ENCODE peak calls at places on chromosome 3, in four cellular contexts. One of them, this sample, is unnamed.
A peak's percentile ranks its signal among the peaks of the same experiment; 100 is the strongest.

GRCh38 chr3:127732303-127732702 is 59.6 kb downstream of the ABTB1 start:
- DNase-seq in HepG2: no peak
- DNase-seq in A549: no peak
- DNase-seq in H1: peak; percentile 61
- DNase-seq in this sample: no peak

GRCh38 chr3:177126015-177126773 is 71.1 kb downstream of the TBL1XR1 start:
- DNase-seq in HepG2: no peak
- DNase-seq in A549: no peak
- DNase-seq in H1: no peak
- DNase-seq in this sample: no peak

GRCh38 chr3:30073622-30074021 is 532.8 kb upstream of the TGFBR2 start:
- DNase-seq in HepG2: no peak
- DNase-seq in A549: no peak
- DNase-seq in H1: no peak
- DNase-seq in this sample: no peak

GRCh38 chr3:13654330-13655073 is 105.6 kb downstream of the FBLN2 start:
- DNase-seq in HepG2: no peak
- DNase-seq in A549: no peak
- DNase-seq in H1: peak; percentile 58
- DNase-seq in this sample: peak; percentile 49

GRCh38 chr3:172903642-172904041 is 153.1 kb downstream of the ECT2 start:
- DNase-seq in HepG2: no peak
- DNase-seq in A549: no peak
- DNase-seq in H1: no peak
- DNase-seq in this sample: no peak

GRCh38 chr3:27723803-27724458 is 1.8 kb upstream of the EOMES start:
- DNase-seq in HepG2: no peak
- DNase-seq in A549: no peak
- DNase-seq in H1: peak; percentile 57
- DNase-seq in this sample: no peak

GRCh38 chr3:116288480-116288879 is 156.8 kb downstream of the LSAMP start:
- DNase-seq in HepG2: no peak
- DNase-seq in A549: no peak
- DNase-seq in H1: no peak
- DNase-seq in this sample: no peak

GRCh38 chr3:31423522-31423921 is 109.2 kb upstream of the STT3B start:
- DNase-seq in HepG2: peak; percentile 70
- DNase-seq in A549: no peak
- DNase-seq in H1: no peak
- DNase-seq in this sample: peak; percentile 52

GRCh38 chr3:45473841-45474240 is 85.5 kb downstream of the LARS2 start:
- DNase-seq in HepG2: no peak
- DNase-seq in A549: no peak
- DNase-seq in H1: no peak
- DNase-seq in this sample: no peak

GRCh38 chr3:21390856-21391255 is 360.2 kb downstream of the ZNF385D start:
- DNase-seq in HepG2: no peak
- DNase-seq in A549: no peak
- DNase-seq in H1: no peak
- DNase-seq in this sample: no peak

GRCh38 chr3:129558772-129559564 is 16.0 kb downstream of the H1-8 start:
- DNase-seq in HepG2: peak; percentile 74
- DNase-seq in A549: peak; percentile 34
- DNase-seq in H1: no peak
- DNase-seq in this sample: peak; percentile 27

GRCh38 chr3:9820944-9821343 is 10.9 kb downstream of the TTLL3 start:
- DNase-seq in HepG2: peak; percentile 30
- DNase-seq in A549: no peak
- DNase-seq in H1: no peak
- DNase-seq in this sample: no peak

GRCh38 chr3:188978772-188979171 is 193.0 kb upstream of the TPRG1 start:
- DNase-seq in HepG2: peak; percentile 15
- DNase-seq in A549: peak; percentile 16
- DNase-seq in H1: no peak
- DNase-seq in this sample: no peak

GRCh38 chr3:71074416-71074815 is 509.1 kb downstream of the FOXP1 start:
- DNase-seq in HepG2: no peak
- DNase-seq in A549: no peak
- DNase-seq in H1: no peak
- DNase-seq in this sample: no peak

GRCh38 chr3:178193846-178194245 is 342.4 kb upstream of the KCNMB2 start:
- DNase-seq in HepG2: no peak
- DNase-seq in A549: no peak
- DNase-seq in H1: no peak
- DNase-seq in this sample: no peak

GRCh38 chr3:191066669-191067068 is 132.4 kb upstream of the OSTN start:
- DNase-seq in HepG2: no peak
- DNase-seq in A549: peak; percentile 2
- DNase-seq in H1: no peak
- DNase-seq in this sample: no peak

GRCh38 chr3:128452678-128453275 is 13.9 kb downstream of the DNAJB8 start:
- DNase-seq in HepG2: no peak
- DNase-seq in A549: no peak
- DNase-seq in H1: no peak
- DNase-seq in this sample: no peak

GRCh38 chr3:171838218-171838720 is 4.9 kb upstream of the TMEM212 start:
- DNase-seq in HepG2: peak; percentile 90
- DNase-seq in A549: no peak
- DNase-seq in H1: no peak
- DNase-seq in this sample: no peak

GRCh38 chr3:82012775-82013174 is 251.3 kb upstream of the GBE1 start:
- DNase-seq in HepG2: no peak
- DNase-seq in A549: no peak
- DNase-seq in H1: no peak
- DNase-seq in this sample: no peak

GRCh38 chr3:99407257-99407656 is 231.1 kb upstream of the COL8A1 start:
- DNase-seq in HepG2: no peak
- DNase-seq in A549: no peak
- DNase-seq in H1: no peak
- DNase-seq in this sample: no peak

GRCh38 chr3:161854232-161854771 is 357.7 kb downstream of the OTOL1 start:
- DNase-seq in HepG2: peak; percentile 59
- DNase-seq in A549: no peak
- DNase-seq in H1: peak; percentile 75
- DNase-seq in this sample: peak; percentile 5

GRCh38 chr3:13584427-13584891 is 35.5 kb downstream of the FBLN2 start:
- DNase-seq in HepG2: no peak
- DNase-seq in A549: no peak
- DNase-seq in H1: no peak
- DNase-seq in this sample: no peak

GRCh38 chr3:52820741-52821140 is 9.7 kb downstream of the ITIH4 start:
- DNase-seq in HepG2: peak; percentile 51
- DNase-seq in A549: peak; percentile 40
- DNase-seq in H1: peak; percentile 84
- DNase-seq in this sample: peak; percentile 46

GRCh38 chr3:58173670-58174472 is 36.9 kb downstream of the DNASE1L3 start:
- DNase-seq in HepG2: peak; percentile 87
- DNase-seq in A549: no peak
- DNase-seq in H1: peak; percentile 81
- DNase-seq in this sample: peak; percentile 17
- TF ChIP-seq RNF2 in HepG2: no peak
- TF ChIP-seq RNF2 in A549: no peak
- TF ChIP-seq RNF2 in H1: no peak
- TF ChIP-seq RNF2 in this sample: no peak

GRCh38 chr3:3015472-3016089 is 94.6 kb downstream of the IL5RA start:
- DNase-seq in HepG2: peak; percentile 15
- DNase-seq in A549: no peak
- DNase-seq in H1: no peak
- DNase-seq in this sample: no peak
- TF ChIP-seq RNF2 in HepG2: no peak
- TF ChIP-seq RNF2 in A549: no peak
- TF ChIP-seq RNF2 in H1: no peak
- TF ChIP-seq RNF2 in this sample: no peak

DNA sequence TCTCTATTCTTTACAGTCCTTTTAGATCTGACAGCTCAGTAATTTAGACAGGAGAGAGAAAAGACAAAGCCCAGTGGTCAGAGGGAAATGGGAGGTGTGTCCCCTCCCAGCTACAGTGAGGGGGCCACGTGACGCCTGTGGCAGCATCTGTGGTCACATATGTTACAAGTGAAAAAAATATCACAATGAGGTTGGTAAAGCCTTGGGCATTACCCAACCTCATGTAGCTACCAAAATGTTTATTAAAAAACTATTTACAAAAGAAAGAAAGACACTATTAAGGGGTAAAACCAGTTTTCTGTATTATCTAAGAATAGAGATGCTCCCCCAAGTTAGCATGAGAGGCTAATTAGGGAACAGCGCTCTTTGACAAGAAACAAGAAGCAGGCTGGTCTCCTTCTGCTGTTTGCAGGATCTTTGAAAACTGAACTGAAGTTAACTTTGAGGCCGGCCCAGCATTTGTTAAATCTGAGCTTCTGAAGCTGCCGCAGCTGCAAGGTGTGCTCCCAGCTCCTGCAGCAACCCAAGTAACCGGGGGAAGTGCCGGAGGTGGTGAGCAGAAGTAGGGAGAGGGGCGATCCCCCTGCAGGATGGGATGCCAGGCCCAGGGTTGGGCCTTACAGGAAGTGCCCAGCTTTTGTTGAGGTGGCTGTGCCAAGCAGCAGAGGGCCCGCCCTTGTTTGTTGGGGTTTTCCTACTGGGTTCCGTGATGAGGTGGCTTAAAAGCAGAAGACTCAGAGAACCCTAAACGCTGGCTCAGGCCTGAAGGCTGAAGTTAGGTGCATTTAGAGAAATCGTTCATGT is 42.6 kb upstream of the PLCL2 start:
- DNase-seq in HepG2: no peak
- DNase-seq in A549: no peak
- DNase-seq in H1: peak; percentile 53
- DNase-seq in this sample: no peak
- TF ChIP-seq RNF2 in HepG2: no peak
- TF ChIP-seq RNF2 in A549: no peak
- TF ChIP-seq RNF2 in H1: no peak
- TF ChIP-seq RNF2 in this sample: no peak

GRCh38 chr3:195227871-195228270 is 43.1 kb downstream of the XXYLT1 start:
- DNase-seq in HepG2: no peak
- DNase-seq in A549: no peak
- DNase-seq in H1: peak; percentile 31
- DNase-seq in this sample: no peak
- TF ChIP-seq RNF2 in HepG2: no peak
- TF ChIP-seq RNF2 in A549: no peak
- TF ChIP-seq RNF2 in H1: no peak
- TF ChIP-seq RNF2 in this sample: no peak

GRCh38 chr3:139357899-139358298 is 14.1 kb downstream of the MRPS22 start:
- DNase-seq in HepG2: no peak
- DNase-seq in A549: no peak
- DNase-seq in H1: no peak
- DNase-seq in this sample: no peak
- TF ChIP-seq RNF2 in HepG2: no peak
- TF ChIP-seq RNF2 in A549: no peak
- TF ChIP-seq RNF2 in H1: no peak
- TF ChIP-seq RNF2 in this sample: no peak

GRCh38 chr3:149654188-149654601 is 3.6 kb downstream of the WWTR1 start:
- DNase-seq in HepG2: no peak
- DNase-seq in A549: no peak
- DNase-seq in H1: no peak
- DNase-seq in this sample: no peak

GRCh38 chr3:149653564-149653963 is 4.3 kb downstream of the WWTR1 start:
- DNase-seq in HepG2: peak; percentile 52
- DNase-seq in A549: no peak
- DNase-seq in H1: no peak
- DNase-seq in this sample: no peak

GRCh38 chr3:149657796-149658443 is at the start of gene WWTR1:
- DNase-seq in HepG2: peak; percentile 93
- DNase-seq in A549: peak; percentile 92
- DNase-seq in H1: peak; percentile 88
- DNase-seq in this sample: no peak

GRCh38 chr3:149657458-149657795 is 398 bp downstream of the WWTR1 start:
- DNase-seq in HepG2: no peak
- DNase-seq in A549: peak; percentile 42
- DNase-seq in H1: no peak
- DNase-seq in this sample: no peak

GRCh38 chr3:149655826-149656599 is 1.8 kb downstream of the WWTR1 start:
- DNase-seq in HepG2: no peak
- DNase-seq in A549: peak; percentile 33
- DNase-seq in H1: no peak
- DNase-seq in this sample: no peak
- TF ChIP-seq RNF2 in HepG2: no peak
- TF ChIP-seq RNF2 in A549: no peak
- TF ChIP-seq RNF2 in H1: no peak
- TF ChIP-seq RNF2 in this sample: no peak

GRCh38 chr3:164723396-164723795 is 354.9 kb downstream of the SI start:
- DNase-seq in HepG2: peak; percentile 1
- DNase-seq in A549: no peak
- DNase-seq in H1: no peak
- DNase-seq in this sample: no peak
- TF ChIP-seq RNF2 in HepG2: no peak
- TF ChIP-seq RNF2 in A549: no peak
- TF ChIP-seq RNF2 in H1: no peak
- TF ChIP-seq RNF2 in this sample: no peak

DNA sequence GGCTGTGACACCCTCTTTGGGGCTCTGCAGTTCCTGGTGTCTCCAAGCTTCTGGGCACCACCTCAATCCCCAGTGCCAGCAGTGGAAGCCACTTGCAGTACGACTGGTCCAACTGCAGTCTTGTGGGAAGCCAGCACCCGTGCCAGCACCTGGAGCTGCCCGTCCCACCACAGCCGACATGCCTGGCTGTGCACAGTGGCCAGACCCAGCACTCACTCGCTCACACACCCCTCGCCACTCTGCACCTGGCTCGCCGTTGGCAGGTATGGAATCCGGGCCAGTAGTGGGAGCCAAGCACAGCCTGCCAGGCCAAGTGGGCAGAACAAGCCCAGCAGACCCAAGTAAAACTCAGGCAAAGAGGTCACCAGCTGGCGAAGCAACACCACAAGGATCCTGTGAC is 64.1 kb upstream of the IMPG2 start:
- DNase-seq in HepG2: no peak
- DNase-seq in A549: no peak
- DNase-seq in H1: no peak
- DNase-seq in this sample: no peak
- TF ChIP-seq RNF2 in HepG2: no peak
- TF ChIP-seq RNF2 in A549: no peak
- TF ChIP-seq RNF2 in H1: no peak
- TF ChIP-seq RNF2 in this sample: no peak

DNA sequence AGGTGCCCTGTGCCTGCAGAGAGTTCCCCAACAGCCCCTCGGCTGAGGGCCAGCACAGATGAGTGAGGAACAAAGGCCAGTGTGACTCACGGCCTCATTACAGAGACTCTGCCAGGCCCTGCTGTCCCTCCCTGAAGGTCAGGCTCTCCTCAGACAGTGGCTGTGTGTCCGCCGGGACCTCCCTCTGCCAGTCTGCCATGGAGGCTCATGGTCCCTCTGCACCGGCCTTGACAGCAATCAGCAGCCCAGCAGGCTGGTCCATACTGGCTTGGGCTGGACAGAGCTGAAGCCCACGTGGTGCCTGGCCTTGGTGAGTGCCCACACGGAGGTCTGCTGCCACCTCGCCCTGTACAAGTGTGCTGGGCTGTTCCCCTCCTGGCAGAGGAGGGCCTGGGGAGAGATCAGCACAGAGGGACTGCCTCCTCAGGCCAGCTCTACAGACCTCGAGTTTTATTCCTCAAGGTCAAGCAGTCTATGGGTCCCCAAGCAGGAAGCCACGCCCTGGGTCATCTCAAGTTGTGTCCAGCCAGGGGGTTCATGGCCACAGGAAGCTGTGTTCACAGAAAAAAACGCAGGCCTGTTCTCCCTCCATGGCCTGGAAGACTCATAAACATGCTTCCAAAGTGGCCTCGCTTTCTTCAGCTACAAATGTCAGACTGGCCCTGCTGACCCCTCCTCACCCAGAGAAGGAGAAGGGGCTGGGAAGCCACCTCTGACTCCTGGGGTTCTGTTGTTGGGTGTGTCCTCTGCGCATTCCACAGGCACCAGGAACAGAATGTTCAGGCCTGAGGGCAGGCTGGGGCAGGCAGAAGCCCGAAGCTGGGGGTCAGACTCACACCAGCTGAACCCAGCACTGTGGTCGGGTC is 27.0 kb downstream of the SLC41A3 start:
- DNase-seq in HepG2: peak; percentile 85
- DNase-seq in A549: no peak
- DNase-seq in H1: no peak
- DNase-seq in this sample: peak; percentile 27
- TF ChIP-seq RNF2 in HepG2: no peak
- TF ChIP-seq RNF2 in A549: no peak
- TF ChIP-seq RNF2 in H1: no peak
- TF ChIP-seq RNF2 in this sample: no peak